ENCODE peak calls at places on chromosomes 13 and 19, in eight cellular contexts. T is EL; M is activated CD4-positive, CD25-positive, alpha-beta regulatory T cell treated with anti-CD3 and anti-CD28 coated beads, Interleukin-2, amount 50 U/mL, for 16 hours; K is germinal center; G is small intestine; P is stimulated activated CD4-positive, alpha-beta T cell treated with anti-CD3 and anti-CD28 coated beads, Interleukin-12 subunit alpha, Interleukin-12 subunit beta, amount 100 ng/mL, for 24 hours; C is RCC 7860; Q is HCT116. R is an unnamed sample.

GRCh38 chr13:80029170-80029569 is 311.8 kb downstream of the SPRY2 start:
- DNase-seq in T (no peak), M (no peak), K (no peak), G (peak; percentile 17), P (no peak), C (no peak), Q (no peak), R (no peak)

GRCh38 chr13:49652691-49653305 is 24.5 kb downstream of the ARL11 start:
- DNase-seq in T (peak; percentile 54), M (no peak), K (peak; percentile 36), G (peak; percentile 64), P (no peak), C (peak; percentile 37), Q (peak; percentile 26), R (no peak)

GRCh38 chr13:35016362-35017148 is 74.5 kb downstream of the NBEA start:
- DNase-seq in T (no peak), M (no peak), K (no peak), G (no peak), P (no peak), C (no peak), Q (no peak), R (no peak)

GRCh38 chr13:50106559-50106958 is 91.3 kb downstream of the KCNRG start:
- DNase-seq in T (no peak), M (no peak), K (peak; percentile 43), G (no peak), P (no peak), C (no peak), Q (no peak), R (no peak)

GRCh38 chr19:34409189-34410164 is 5.3 kb downstream of the PDCD2L start:
- DNase-seq in T (no peak), M (no peak), K (no peak), G (no peak), P (no peak), C (no peak), Q (no peak), R (no peak)

GRCh38 chr19:57888494-57889231 is at the start of gene ZNF814:
- DNase-seq in T (peak; percentile 48), M (peak; percentile 55), K (peak; percentile 64), G (peak; percentile 95), P (peak; percentile 79), C (no peak), Q (no peak), R (no peak)

GRCh38 chr13:97723655-97724054 is 229.8 kb upstream of the IPO5 start:
- DNase-seq in T (no peak), M (no peak), K (no peak), G (no peak), P (no peak), C (no peak), Q (no peak), R (no peak)

GRCh38 chr13:51246411-51247298 is 24.5 kb downstream of the FAM124A start:
- DNase-seq in T (no peak), M (no peak), K (no peak), G (no peak), P (no peak), C (no peak), Q (no peak), R (no peak)

GRCh38 chr13:87123987-87124784 is 547.0 kb upstream of the SLITRK5 start:
- DNase-seq in T (peak; percentile 0), M (no peak), K (no peak), G (no peak), P (no peak), C (peak; percentile 99), Q (peak; percentile 75), R (peak; percentile 70)

GRCh38 chr19:13689050-13689449 is 75.3 kb upstream of the MRI1 start:
- DNase-seq in T (peak; percentile 30), M (no peak), K (peak; percentile 47), G (peak; percentile 31), P (no peak), C (no peak), Q (peak; percentile 61), R (no peak)

GRCh38 chr13:28067526-28067925 is 32.9 kb downstream of the FLT3 start:
- DNase-seq in T (no peak), M (no peak), K (no peak), G (no peak), P (no peak), C (no peak), Q (no peak), R (no peak)

GRCh38 chr13:26914624-26915023 is 154.0 kb upstream of the GPR12 start:
- DNase-seq in T (peak; percentile 3), M (no peak), K (no peak), G (no peak), P (no peak), C (peak; percentile 50), Q (peak; percentile 6), R (no peak)

GRCh38 chr13:79943633-79944032 is 397.3 kb downstream of the SPRY2 start:
- DNase-seq in T (no peak), M (no peak), K (no peak), G (no peak), P (no peak), C (no peak), Q (no peak), R (no peak)

GRCh38 chr13:76848596-76848995 is 37.6 kb downstream of the KCTD12 start:
- DNase-seq in T (no peak), M (no peak), K (no peak), G (no peak), P (no peak), C (no peak), Q (no peak), R (no peak)

GRCh38 chr13:114080739-114081561 is 51.5 kb downstream of the RASA3 start:
- DNase-seq in T (no peak), M (no peak), K (no peak), G (no peak), P (no peak), C (no peak), Q (no peak), R (no peak)

GRCh38 chr13:28636677-28637317 is 22.1 kb upstream of the POMP start:
- DNase-seq in T (peak; percentile 88), M (no peak), K (peak; percentile 55), G (peak; percentile 69), P (peak; percentile 30), C (peak; percentile 63), Q (peak; percentile 52), R (peak; percentile 10)

GRCh38 chr13:78958019-78958418 is 299.1 kb upstream of the OBI1 start:
- DNase-seq in T (no peak), M (no peak), K (no peak), G (no peak), P (no peak), C (no peak), Q (no peak), R (no peak)

GRCh38 chr13:104014803-104015645 is 948.8 kb upstream of the SLC10A2 start:
- DNase-seq in T (no peak), M (no peak), K (no peak), G (no peak), P (no peak), C (peak; percentile 58), Q (no peak), R (no peak)

GRCh38 chr19:35265126-35265995 is 3.4 kb upstream of the USF2 start:
- DNase-seq in T (no peak), M (no peak), K (no peak), G (no peak), P (no peak), C (no peak), Q (no peak), R (no peak)

GRCh38 chr19:57830071-57830602 is at the start of gene ZNF587B:
- DNase-seq in T (peak; percentile 83), M (no peak), K (no peak), G (peak; percentile 71), P (no peak), C (no peak), Q (peak; percentile 36), R (no peak)

GRCh38 chr19:339262-339887 is 5.2 kb downstream of the MIER2 start:
- DNase-seq in T (no peak), M (no peak), K (no peak), G (no peak), P (no peak), C (no peak), Q (no peak), R (no peak)

GRCh38 chr13:92097337-92097903 is 699.0 kb downstream of the GPC5 start:
- DNase-seq in T (no peak), M (no peak), K (no peak), G (no peak), P (no peak), C (no peak), Q (no peak), R (no peak)

GRCh38 chr13:84137292-84137691 is 255.0 kb upstream of the SLITRK1 start:
- DNase-seq in T (peak; percentile 71), M (peak; percentile 9), K (no peak), G (peak; percentile 35), P (peak; percentile 12), C (peak; percentile 55), Q (no peak), R (no peak)

R was measured in H54.